ENCODE peak calls at places on chromosome 3, in five cellular contexts. G is ascending aorta, D is neural progenitor cell, S is SK-N-SH, Y is RWPE2. X is an unnamed sample.

GRCh38 chr3:27507515-27508266 is 23.5 kb upstream of the SLC4A7 start:
- DNase-seq in G (no peak), Y (no peak), D (no peak), S (no peak), X (no peak)

GRCh38 chr3:49296781-49297420 is 19.9 kb upstream of the C3orf62 start:
- DNase-seq in Y (no peak), D (no peak), S (no peak), G (no peak), X (no peak)

GRCh38 chr3:59797533-59797932 is 747.7 kb upstream of the CFAP20DC start:
- DNase-seq in D (no peak), S (no peak), Y (no peak), G (no peak), X (no peak)

GRCh38 chr3:62255758-62256157 is 117.6 kb downstream of the FEZF2 start:
- DNase-seq in Y (no peak), S (no peak), D (no peak), G (no peak), X (no peak)

GRCh38 chr3:184805351-184806038 is 6.5 kb upstream of the VPS8 start:
- DNase-seq in G (no peak), S (peak; percentile 69), Y (no peak), D (no peak), X (no peak)

GRCh38 chr3:114558271-114558670 is 264.4 kb downstream of the TIGIT start:
- DNase-seq in Y (no peak), G (no peak), D (no peak), S (no peak), X (no peak)

GRCh38 chr3:171770689-171771620 is 39.3 kb downstream of the PLD1 start:
- DNase-seq in S (no peak), D (no peak), Y (no peak), G (no peak), X (no peak)

GRCh38 chr3:149152420-149152819 is 23.0 kb downstream of the HPS3 start:
- DNase-seq in G (no peak), D (no peak), S (no peak), Y (no peak), X (no peak)

GRCh38 chr3:42996633-42997075 is 17.5 kb downstream of the GASK1A start:
- DNase-seq in S (no peak), G (no peak), D (no peak), Y (no peak), X (no peak)

GRCh38 chr3:40173291-40173710 is 136.2 kb upstream of the EIF1B start:
- DNase-seq in G (no peak), D (no peak), S (no peak), Y (no peak), X (no peak)

GRCh38 chr3:105399062-105399461 is 32.4 kb downstream of the ALCAM start:
- DNase-seq in Y (no peak), S (no peak), G (no peak), D (no peak), X (no peak)

GRCh38 chr3:184566441-184567414 is 5.1 kb downstream of the EPHB3 start:
- DNase-seq in Y (no peak), D (no peak), G (no peak), S (no peak), X (no peak)

GRCh38 chr3:133077688-133078087 is 39.5 kb downstream of the TMEM108 start:
- DNase-seq in S (no peak), D (no peak), G (no peak), Y (no peak), X (no peak)

GRCh38 chr3:42257007-42257406 is 9.0 kb downstream of the CCK start:
- DNase-seq in G (no peak), Y (peak; percentile 77), D (no peak), S (no peak), X (no peak)

GRCh38 chr3:134197681-134198261 is 52.9 kb downstream of the RYK start:
- DNase-seq in S (peak; percentile 48), G (no peak), Y (no peak), D (peak; percentile 53), X (no peak)

DNA sequence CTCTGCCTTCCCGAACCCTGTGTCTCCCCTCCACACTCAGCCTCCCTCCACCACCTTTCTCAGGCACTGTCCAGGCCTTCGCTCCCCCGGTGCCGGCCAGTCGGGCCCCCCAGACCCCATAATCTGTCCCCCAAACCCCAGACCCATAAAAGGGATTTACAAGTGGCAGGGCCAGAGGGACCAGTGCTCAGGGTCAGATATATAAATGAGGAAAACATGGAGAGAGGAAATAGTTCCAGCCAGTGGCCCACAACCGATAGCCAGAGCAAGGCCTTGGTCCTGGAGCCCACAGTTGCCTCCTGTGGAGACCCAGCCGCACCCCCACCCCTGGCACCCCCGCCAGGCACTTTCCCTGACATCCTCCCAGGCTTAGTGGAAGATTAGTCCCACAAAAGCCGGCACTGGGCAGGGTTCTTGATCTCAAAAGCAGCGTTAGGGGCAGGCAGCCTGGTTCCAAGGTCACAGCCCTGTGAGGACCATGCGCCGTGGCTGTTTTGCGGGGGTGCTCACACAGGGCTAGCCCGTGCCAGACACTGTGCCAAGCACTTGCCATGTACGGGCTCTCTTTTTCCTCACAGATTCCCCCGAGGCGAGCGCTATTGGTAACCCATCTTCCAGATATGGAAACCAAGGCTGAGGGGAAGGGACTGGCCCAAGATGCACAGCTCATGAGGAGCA is 1.1 kb upstream of the PLXND1 start:
- DNase-seq in S (no peak), D (no peak), G (no peak), Y (no peak), X (no peak)
- H3K4me3 ChIP-seq in S (no peak overlapping the region), D (peak overlapping the region; percentile 60), G (peak overlapping the region; percentile 51), Y (peak overlapping the region; percentile 46), X (peak overlapping the region; percentile 25)

GRCh38 chr3:50581459-50581842 is 12.1 kb downstream of the HEMK1 start:
- DNase-seq in G (no peak), D (no peak), S (no peak), Y (no peak), X (no peak)
- H3K36me3 ChIP-seq in G (peaks cover 40% of the 10 kb centered on the region), D (no peaks in the 10 kb centered on the region), S (peaks cover 27% of the 10 kb centered on the region), Y (peaks cover 11% of the 10 kb centered on the region), X (peaks cover 7% of the 10 kb centered on the region)

GRCh38 chr3:47259114-47259513 is 23.5 kb downstream of the KIF9 start:
- DNase-seq in Y (no peak), S (no peak), D (no peak), G (no peak), X (no peak)
- H3K4me3 ChIP-seq in Y (no peak overlapping the region), S (no peak overlapping the region), D (no peak overlapping the region), G (no peak overlapping the region), X (no peak overlapping the region)

DNA sequence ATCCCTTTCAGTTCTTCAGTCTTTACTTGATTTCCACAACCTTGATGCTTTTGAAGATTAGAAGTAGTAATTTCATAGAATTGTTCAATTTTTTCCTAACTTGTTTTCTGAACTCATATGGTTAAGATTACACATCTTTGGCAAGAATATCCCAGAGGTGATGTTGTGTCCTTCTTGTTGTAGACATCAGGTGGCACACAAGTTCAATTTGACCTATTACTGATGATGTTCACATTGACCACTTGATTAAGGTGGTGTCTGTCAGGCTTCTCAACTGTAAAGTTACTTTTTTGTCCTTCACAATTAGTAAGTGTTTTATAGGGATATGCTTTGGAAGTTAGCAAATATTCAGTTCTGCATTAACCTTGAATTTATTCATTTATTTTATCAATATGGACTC is 34.6 kb upstream of the THRB start:
- DNase-seq in D (no peak), Y (no peak), G (no peak), S (no peak), X (no peak)
- H3K36me3 ChIP-seq in D (no peaks in the 10 kb centered on the region), Y (no peaks in the 10 kb centered on the region), G (no peaks in the 10 kb centered on the region), S (no peaks in the 10 kb centered on the region), X (no peaks in the 10 kb centered on the region)